ENCODE peak calls at places on chromosomes 5 and 9, in six cellular contexts. T, D, W, U, J and H are unnamed samples.

GRCh38 chr9:93110400-93110855 is 14.4 kb downstream of the CARD19 start:
- DNase-seq in T (peak; percentile 23), D (peak; percentile 58), W (no peak), U (no peak), J (no peak), H (no peak)

GRCh38 chr9:127154390-127155191 is 32.2 kb upstream of the ANGPTL2 start:
- DNase-seq in T (no peak), D (peak; percentile 91), W (peak; percentile 64), U (no peak), J (peak; percentile 16), H (peak; percentile 79)

GRCh38 chr9:91040371-91041215 is 239.0 kb downstream of the SYK start:
- DNase-seq in T (no peak), D (no peak), W (no peak), U (no peak), J (no peak), H (no peak)

GRCh38 chr5:111254613-111255012 is 30.4 kb downstream of the CAMK4 start:
- DNase-seq in T (no peak), D (no peak), W (no peak), U (no peak), J (no peak), H (peak; percentile 53)

GRCh38 chr5:181204561-181205401 is at the start of gene TRIM7:
- DNase-seq in T (peak; percentile 78), D (peak; percentile 83), W (no peak), U (no peak), J (no peak), H (peak; percentile 39)

GRCh38 chr9:89606567-89607311 is 1.9 kb downstream of the GADD45G start:
- DNase-seq in T (peak; percentile 74), D (peak; percentile 77), W (peak; percentile 88), U (no peak), J (peak; percentile 70), H (peak; percentile 49)

GRCh38 chr5:16464664-16465543 is 696 bp downstream of the ZNF622 start:
- DNase-seq in T (no peak), D (no peak), W (no peak), U (no peak), J (no peak), H (no peak)

GRCh38 chr9:93119953-93120845 is 13.9 kb downstream of the NINJ1 start:
- DNase-seq in T (peak; percentile 80), D (peak; percentile 98), W (peak; percentile 91), U (peak; percentile 94), J (peak; percentile 90), H (peak; percentile 94)

GRCh38 chr5:136802382-136802781 is 437.0 kb upstream of the TRPC7 start:
- DNase-seq in T (no peak), D (no peak), W (peak; percentile 47), U (no peak), J (no peak), H (peak; percentile 54)

GRCh38 chr9:129284607-129285291 is 106.7 kb upstream of the IER5L start:
- DNase-seq in T (no peak), D (peak; percentile 39), W (peak; percentile 11), U (no peak), J (peak; percentile 8), H (no peak)

GRCh38 chr5:146151970-146152369 is 30.5 kb downstream of the LARS1 start:
- DNase-seq in T (no peak), D (no peak), W (no peak), U (peak; percentile 46), J (no peak), H (peak; percentile 21)

GRCh38 chr5:142758803-142759145 is 11.4 kb upstream of the ARHGAP26 start:
- DNase-seq in T (no peak), D (no peak), W (no peak), U (no peak), J (no peak), H (no peak)

GRCh38 chr5:7578056-7578455 is 182.1 kb downstream of the ADCY2 start:
- DNase-seq in T (no peak), D (no peak), W (no peak), U (no peak), J (no peak), H (no peak)

GRCh38 chr9:133971121-133971951 is 20.8 kb downstream of the VAV2 start:
- DNase-seq in T (peak; percentile 36), D (no peak), W (no peak), U (no peak), J (no peak), H (no peak)

GRCh38 chr9:115022760-115023434 is 92.5 kb upstream of the TNFSF8 start:
- DNase-seq in T (no peak), D (no peak), W (no peak), U (no peak), J (no peak), H (peak; percentile 83)

DNA sequence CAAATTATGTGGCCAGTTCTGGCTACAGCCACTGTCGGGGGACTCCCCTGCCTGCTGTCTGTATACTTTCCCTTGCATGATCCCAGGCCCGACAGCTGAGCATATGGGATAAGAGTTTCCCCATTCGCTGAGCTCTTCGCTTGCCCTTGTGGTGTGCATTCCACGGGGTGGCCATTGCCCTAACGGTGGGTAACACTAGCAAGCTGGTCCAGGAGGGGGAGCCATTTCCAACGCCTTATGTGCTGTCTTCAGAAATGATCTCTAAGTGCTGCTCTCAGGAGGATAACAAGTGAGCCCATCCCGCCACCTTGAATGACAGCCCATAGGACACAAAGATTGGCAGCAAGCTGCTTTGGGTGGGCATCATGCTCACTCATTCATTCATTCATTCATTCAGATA is 190.9 kb downstream of the FSTL4 start:
- DNase-seq in T (no peak), D (no peak), W (peak; percentile 56), U (no peak), J (no peak), H (peak; percentile 10)
- TF ChIP-seq CTCF in T (no peak), D (no peak), W (peak; percentile 16), U (peak; percentile 31), J (no peak), H (peak; percentile 21)

DNA sequence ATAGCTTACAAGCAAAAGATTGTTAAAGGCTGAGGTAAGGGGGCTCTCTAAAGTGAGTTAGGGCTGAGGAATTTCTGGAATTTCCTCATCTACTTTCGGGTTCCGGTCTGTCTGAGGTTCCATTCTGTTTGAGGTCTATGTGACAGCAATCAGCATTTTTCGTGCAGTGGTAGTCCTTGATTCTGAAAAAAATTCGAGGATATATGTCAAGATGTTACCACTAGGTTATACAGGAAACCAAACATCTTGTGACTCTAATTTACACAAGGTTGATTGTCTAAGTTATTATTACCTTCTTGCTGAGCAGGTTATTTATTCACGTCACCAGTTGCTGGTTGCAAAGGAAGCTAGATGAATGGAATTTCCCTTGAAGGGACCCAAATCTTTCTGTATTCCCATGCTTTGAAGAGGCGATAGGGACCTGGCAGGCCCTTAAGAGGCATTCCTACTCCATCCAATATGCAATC is 35.2 kb downstream of the RLN2 start:
- DNase-seq in T (no peak), D (no peak), W (no peak), U (peak; percentile 33), J (no peak), H (no peak)
- H3K4me3 ChIP-seq in T (no peak overlapping the region), D (no peak overlapping the region), W (no peak overlapping the region), U (no peak overlapping the region), J (no peak overlapping the region), H (no peak overlapping the region)

DNA sequence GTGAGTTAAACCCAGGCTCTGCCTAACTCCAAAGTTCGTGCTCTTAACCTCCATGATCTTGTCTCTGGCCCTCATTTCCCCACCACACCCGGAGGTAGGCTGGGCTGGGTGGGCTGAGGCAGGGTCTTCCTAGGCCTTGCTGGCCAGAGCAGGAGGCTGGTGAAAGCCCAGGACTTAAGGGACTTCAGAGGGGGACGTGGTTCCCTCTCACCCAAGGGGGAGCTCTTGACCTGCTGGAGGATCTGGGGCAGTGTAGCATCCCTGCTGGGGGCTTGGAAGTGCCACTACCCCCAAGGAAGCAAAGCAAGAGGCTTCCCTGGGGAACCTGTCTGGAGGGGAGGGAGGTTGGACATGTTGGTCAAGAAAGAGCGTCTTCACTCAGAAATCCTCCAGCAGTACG is 14.7 kb downstream of the PITX1 start:
- DNase-seq in T (no peak), D (peak; percentile 45), W (no peak), U (no peak), J (no peak), H (no peak)
- TF ChIP-seq CTCF in T (no peak), D (no peak), W (no peak), U (no peak), J (no peak), H (no peak)

DNA sequence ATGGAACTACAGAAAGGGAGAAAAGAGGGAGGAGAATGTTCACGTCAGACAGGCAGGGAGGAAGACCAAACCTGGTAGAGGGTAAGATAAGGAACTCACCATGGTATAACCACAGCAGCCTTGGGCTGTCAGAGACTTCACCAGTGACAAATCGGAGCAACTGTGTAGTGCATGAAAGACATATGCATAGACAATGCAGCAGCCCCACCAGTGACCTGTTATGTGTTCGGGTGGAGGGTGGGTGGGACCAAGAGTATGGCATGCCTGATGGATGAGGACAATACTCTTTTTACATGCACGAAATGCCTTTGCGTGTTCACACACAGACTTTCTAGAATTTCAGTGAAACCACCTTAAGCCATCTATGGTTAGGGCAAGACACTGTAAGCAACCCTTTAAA is 221.8 kb upstream of the RASEF start:
- DNase-seq in T (no peak), D (no peak), W (no peak), U (no peak), J (no peak), H (no peak)
- H3K4me3 ChIP-seq in T (no peak overlapping the region), D (no peak overlapping the region), W (no peak overlapping the region), U (no peak overlapping the region), J (no peak overlapping the region), H (no peak overlapping the region)

GRCh38 chr5:95891499-95891898 is 69.0 kb upstream of the GLRX start:
- DNase-seq in T (no peak), D (no peak), W (no peak), U (no peak), J (no peak), H (no peak)

GRCh38 chr5:95895771-95896170 is 65.9 kb downstream of the ELL2 start:
- DNase-seq in T (no peak), D (no peak), W (peak; percentile 40), U (no peak), J (no peak), H (no peak)

GRCh38 chr5:95895223-95895622 is 66.4 kb downstream of the ELL2 start:
- DNase-seq in T (no peak), D (no peak), W (no peak), U (no peak), J (no peak), H (no peak)

GRCh38 chr5:95887977-95888376 is 65.5 kb upstream of the GLRX start:
- DNase-seq in T (no peak), D (no peak), W (no peak), U (no peak), J (no peak), H (no peak)

GRCh38 chr5:95892784-95893354 is 68.8 kb downstream of the ELL2 start:
- DNase-seq in T (no peak), D (no peak), W (peak; percentile 50), U (no peak), J (no peak), H (peak; percentile 61)
- TF ChIP-seq CTCF in T (no peak), D (peak; percentile 49), W (peak; percentile 32), U (peak; percentile 57), J (peak; percentile 12), H (peak; percentile 70)

GRCh38 chr5:43313035-43313853 is at the start of gene HMGCS1:
- DNase-seq in T (peak; percentile 99), D (peak; percentile 100), W (peak; percentile 99), U (peak; percentile 100), J (peak; percentile 99), H (peak; percentile 100)
- H3K4me3 ChIP-seq in T (peak within 1 kb of the TSS; percentile 64), D (peak within 1 kb of the TSS; percentile 85), W (peak within 1 kb of the TSS; percentile 94), U (peak within 1 kb of the TSS; percentile 72), J (peak within 1 kb of the TSS; percentile 80), H (peak within 1 kb of the TSS; percentile 99)

DNA sequence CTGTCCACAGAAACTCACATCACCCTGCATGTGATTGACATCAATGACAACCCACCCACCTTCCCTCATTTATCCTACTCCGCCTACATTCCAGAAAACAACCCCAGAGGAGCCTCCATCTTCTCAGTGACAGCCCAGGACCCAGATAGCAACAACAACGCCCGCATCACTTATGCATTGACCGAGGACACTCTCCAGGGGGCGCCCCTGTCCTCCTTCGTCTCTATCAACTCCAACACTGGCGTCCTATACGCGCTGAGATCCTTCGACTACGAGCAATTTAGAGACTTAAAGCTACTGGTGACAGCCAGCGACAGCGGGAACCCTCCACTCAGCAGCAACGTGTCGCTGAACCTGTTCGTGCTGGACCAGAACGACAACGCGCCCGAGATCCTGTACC is 1.7 kb downstream of the PCDHGA3 start:
- DNase-seq in T (no peak), D (no peak), W (no peak), U (no peak), J (no peak), H (no peak)
- TF ChIP-seq CTCF in T (no peak), D (no peak), W (no peak), U (no peak), J (no peak), H (no peak)